ENCODE peak calls at places on chromosomes 3 and 15, in ten cellular contexts. T is stimulated activated CD8-positive, alpha-beta memory T cell treated with anti-CD3 and anti-CD28 coated beads, Interleukin-15, amount 100 ng/mL, for 24 hours; P is CD4-positive, alpha-beta T cell; F is RWPE2; Z is stimulated activated naive CD4-positive, alpha-beta T cell; R is fibroblast of mammary gland; H is adrenal gland; Y is midbrain; M is stimulated activated CD4-positive, alpha-beta T cell treated with anti-CD3 and anti-CD28 coated beads, Interleukin-1b, Interleukin-23, amount 100 ng/mL, for 1 hour; X is M059J. L is an unnamed sample.

GRCh38 chr3:76753599-76753998 is 286.3 kb upstream of the ROBO2 start:
- DNase-seq in X (no peak), Z (no peak), H (no peak), R (no peak), F (no peak), P (no peak), Y (no peak), T (no peak), M (no peak), L (no peak)

GRCh38 chr15:39785806-39786205 is 3.2 kb upstream of the FSIP1 start:
- DNase-seq in Y (no peak), P (no peak), M (no peak), T (no peak), R (no peak), F (no peak), H (no peak), X (no peak), Z (no peak), L (no peak)

GRCh38 chr3:142947352-142947751 is 16.1 kb downstream of the PAQR9 start:
- DNase-seq in F (no peak), M (no peak), T (no peak), Z (no peak), P (no peak), R (no peak), X (no peak), H (no peak), Y (no peak), L (no peak)

GRCh38 chr3:65030847-65031463 is 343.2 kb upstream of the ADAMTS9 start:
- DNase-seq in X (peak), F (no peak), Z (no peak), H (no peak), T (no peak), M (no peak), Y (no peak), P (no peak), R (peak), L (no peak)

GRCh38 chr3:35944915-35945710 is 305.8 kb downstream of the ARPP21 start:
- DNase-seq in R (peak), T (no peak), P (no peak), M (no peak), X (peak), Z (no peak), F (no peak), H (no peak), Y (no peak), L (no peak)

GRCh38 chr3:43733459-43734384 is 43.0 kb downstream of the ABHD5 start:
- DNase-seq in R (peak), X (peak), Y (peak), P (no peak), H (peak), M (no peak), T (no peak), Z (no peak), F (no peak), L (no peak)

GRCh38 chr3:190361791-190362190 is 26.2 kb upstream of the CLDN16 start:
- DNase-seq in F (no peak), Z (no peak), M (no peak), H (no peak), R (no peak), X (no peak), T (no peak), P (no peak), Y (no peak), L (no peak)

GRCh38 chr15:95994418-95994817 is 336.1 kb upstream of the NR2F2 start:
- DNase-seq in P (no peak), M (no peak), F (no peak), H (no peak), R (peak), X (peak), T (no peak), Z (no peak), Y (no peak), L (no peak)

GRCh38 chr15:43165801-43166325 is 19.3 kb upstream of the CCNDBP1 start:
- DNase-seq in Y (no peak), H (no peak), F (no peak), X (no peak), R (no peak), M (no peak), P (no peak), Z (no peak), T (no peak), L (no peak)

GRCh38 chr3:140395134-140396075 is 282.5 kb upstream of the TRIM42 start:
- DNase-seq in R (peak), Y (no peak), P (no peak), Z (no peak), T (no peak), H (no peak), M (no peak), F (no peak), X (peak), L (no peak)

GRCh38 chr15:67495585-67495984 is 25.3 kb upstream of the C15orf61 start:
- DNase-seq in P (no peak), Z (no peak), F (no peak), Y (no peak), R (no peak), M (no peak), X (no peak), T (no peak), H (no peak), L (no peak)

GRCh38 chr3:70815817-70816216 is 503.4 kb upstream of the MDFIC2 start:
- DNase-seq in P (no peak), Y (no peak), T (no peak), M (no peak), Z (no peak), R (no peak), F (no peak), H (no peak), X (no peak), L (no peak)

GRCh38 chr3:183692436-183692835 is 5.2 kb upstream of the YEATS2 start:
- DNase-seq in Z (no peak), Y (no peak), F (no peak), M (no peak), H (no peak), R (no peak), T (no peak), X (peak), P (no peak), L (no peak)

GRCh38 chr15:34018021-34018645 is 20.9 kb downstream of the AVEN start:
- DNase-seq in X (no peak), Z (no peak), F (no peak), M (no peak), P (no peak), T (no peak), Y (no peak), H (no peak), R (no peak), L (no peak)

GRCh38 chr3:107662109-107662477 is 139.3 kb downstream of the BBX start:
- DNase-seq in F (no peak), T (no peak), Z (no peak), X (peak), M (no peak), P (no peak), H (peak), R (peak), Y (peak), L (no peak)

GRCh38 chr3:133895208-133896001 is at the start of gene RAB6B:
- DNase-seq in Z (no peak), X (peak), R (peak), Y (peak), M (no peak), P (no peak), F (no peak), T (no peak), H (no peak), L (no peak)

GRCh38 chr3:11770477-11771381 is 76.0 kb downstream of the TAMM41 start:
- DNase-seq in T (peak), Z (peak), P (peak), F (peak), H (peak), X (peak), Y (peak), M (peak), R (peak), L (peak)

GRCh38 chr15:100570735-100571363 is 31.1 kb downstream of the LINS1 start:
- DNase-seq in H (no peak), F (no peak), M (no peak), T (no peak), R (no peak), P (no peak), X (no peak), Y (no peak), Z (no peak), L (no peak)